ENCODE peak calls at places on chromosomes 11 and 22, in five cellular contexts. One of them, this sample, is unnamed.
A peak's percentile ranks its signal among the peaks of the same experiment; 100 is the strongest.

GRCh38 chr11:117468888-117469287 is 141.2 kb downstream of the CEP164 start:
- DNase-seq in aorta: peak; percentile 46
- DNase-seq in effector memory CD4-positive, alpha-beta T cell: no peak
- DNase-seq in GM12878: no peak
- DNase-seq in fibroblast of lung: no peak
- DNase-seq in this sample: no peak

GRCh38 chr22:37924386-37925065 is 18.4 kb downstream of the MICALL1 start:
- DNase-seq in aorta: no peak
- DNase-seq in effector memory CD4-positive, alpha-beta T cell: no peak
- DNase-seq in GM12878: no peak
- DNase-seq in fibroblast of lung: no peak
- DNase-seq in this sample: no peak

GRCh38 chr11:122059565-122059964 is 56.5 kb downstream of the BLID start:
- DNase-seq in aorta: no peak
- DNase-seq in effector memory CD4-positive, alpha-beta T cell: no peak
- DNase-seq in GM12878: no peak
- DNase-seq in fibroblast of lung: no peak
- DNase-seq in this sample: no peak

GRCh38 chr22:26551568-26551967 is 38.4 kb downstream of the TPST2 start:
- DNase-seq in aorta: no peak
- DNase-seq in effector memory CD4-positive, alpha-beta T cell: no peak
- DNase-seq in GM12878: no peak
- DNase-seq in fibroblast of lung: no peak
- DNase-seq in this sample: no peak

GRCh38 chr11:129315781-129316579 is 59.7 kb upstream of the BARX2 start:
- DNase-seq in aorta: no peak
- DNase-seq in effector memory CD4-positive, alpha-beta T cell: no peak
- DNase-seq in GM12878: no peak
- DNase-seq in fibroblast of lung: no peak
- DNase-seq in this sample: peak; percentile 31

GRCh38 chr11:123616505-123617198 is 37.8 kb downstream of the SCN3B start:
- DNase-seq in aorta: no peak
- DNase-seq in effector memory CD4-positive, alpha-beta T cell: no peak
- DNase-seq in GM12878: no peak
- DNase-seq in fibroblast of lung: peak; percentile 78
- DNase-seq in this sample: no peak

GRCh38 chr22:29716814-29717213 is 3.0 kb upstream of the CABP7 start:
- DNase-seq in aorta: no peak
- DNase-seq in effector memory CD4-positive, alpha-beta T cell: no peak
- DNase-seq in GM12878: no peak
- DNase-seq in fibroblast of lung: peak; percentile 81
- DNase-seq in this sample: peak; percentile 91

GRCh38 chr11:18012314-18012905 is 437 bp downstream of the SERGEF start:
- DNase-seq in aorta: no peak
- DNase-seq in effector memory CD4-positive, alpha-beta T cell: no peak
- DNase-seq in GM12878: no peak
- DNase-seq in fibroblast of lung: peak; percentile 23
- DNase-seq in this sample: peak; percentile 52

GRCh38 chr11:65316979-65317786 is 2.5 kb downstream of the CDC42EP2 start:
- DNase-seq in aorta: peak; percentile 81
- DNase-seq in effector memory CD4-positive, alpha-beta T cell: no peak
- DNase-seq in GM12878: no peak
- DNase-seq in fibroblast of lung: peak; percentile 90
- DNase-seq in this sample: peak; percentile 54

GRCh38 chr11:76664578-76665061 is 5.9 kb downstream of the LRRC32 start:
- DNase-seq in aorta: peak; percentile 57
- DNase-seq in effector memory CD4-positive, alpha-beta T cell: no peak
- DNase-seq in GM12878: no peak
- DNase-seq in fibroblast of lung: no peak
- DNase-seq in this sample: peak; percentile 63

GRCh38 chr11:37657645-37658044 is 1059.6 kb upstream of the RAG2 start:
- DNase-seq in aorta: no peak
- DNase-seq in effector memory CD4-positive, alpha-beta T cell: no peak
- DNase-seq in GM12878: no peak
- DNase-seq in fibroblast of lung: peak; percentile 34
- DNase-seq in this sample: peak; percentile 33

GRCh38 chr11:76621466-76621865 is 49.1 kb downstream of the LRRC32 start:
- DNase-seq in aorta: peak; percentile 46
- DNase-seq in effector memory CD4-positive, alpha-beta T cell: no peak
- DNase-seq in GM12878: no peak
- DNase-seq in fibroblast of lung: no peak
- DNase-seq in this sample: no peak

GRCh38 chr11:132463941-132464340 is 1068.4 kb downstream of the OPCML start:
- DNase-seq in aorta: no peak
- DNase-seq in effector memory CD4-positive, alpha-beta T cell: no peak
- DNase-seq in GM12878: no peak
- DNase-seq in fibroblast of lung: peak; percentile 61
- DNase-seq in this sample: no peak

GRCh38 chr11:118792642-118793124 is 1.7 kb upstream of the DDX6 start:
- DNase-seq in aorta: no peak
- DNase-seq in effector memory CD4-positive, alpha-beta T cell: peak; percentile 69
- DNase-seq in GM12878: peak; percentile 91
- DNase-seq in fibroblast of lung: peak; percentile 94
- DNase-seq in this sample: peak; percentile 68

GRCh38 chr22:49671331-49672012 is 156.2 kb downstream of the BRD1 start:
- DNase-seq in aorta: peak; percentile 47
- DNase-seq in effector memory CD4-positive, alpha-beta T cell: no peak
- DNase-seq in GM12878: no peak
- DNase-seq in fibroblast of lung: no peak
- DNase-seq in this sample: no peak

GRCh38 chr11:114197799-114198500 is 98.2 kb upstream of the NNMT start:
- DNase-seq in aorta: peak; percentile 89
- DNase-seq in effector memory CD4-positive, alpha-beta T cell: no peak
- DNase-seq in GM12878: no peak
- DNase-seq in fibroblast of lung: peak; percentile 100
- DNase-seq in this sample: peak; percentile 3

GRCh38 chr11:126111458-126112116 is 48.9 kb upstream of the CDON start:
- DNase-seq in aorta: no peak
- DNase-seq in effector memory CD4-positive, alpha-beta T cell: no peak
- DNase-seq in GM12878: no peak
- DNase-seq in fibroblast of lung: no peak
- DNase-seq in this sample: no peak

GRCh38 chr22:46557736-46558480 is 20.5 kb upstream of the CELSR1 start:
- DNase-seq in aorta: peak; percentile 47
- DNase-seq in effector memory CD4-positive, alpha-beta T cell: no peak
- DNase-seq in GM12878: no peak
- DNase-seq in fibroblast of lung: no peak
- DNase-seq in this sample: no peak

GRCh38 chr11:133937015-133937414 is 19.8 kb downstream of the IGSF9B start:
- DNase-seq in aorta: no peak
- DNase-seq in effector memory CD4-positive, alpha-beta T cell: no peak
- DNase-seq in GM12878: no peak
- DNase-seq in fibroblast of lung: no peak
- DNase-seq in this sample: no peak

GRCh38 chr22:39176067-39176621 is 23.7 kb upstream of the CBX7 start:
- DNase-seq in aorta: peak; percentile 85
- DNase-seq in effector memory CD4-positive, alpha-beta T cell: no peak
- DNase-seq in GM12878: no peak
- DNase-seq in fibroblast of lung: peak; percentile 43
- DNase-seq in this sample: peak; percentile 76

GRCh38 chr11:16610738-16611388 is 127.6 kb upstream of the C11orf58 start:
- DNase-seq in aorta: peak; percentile 62
- DNase-seq in effector memory CD4-positive, alpha-beta T cell: no peak
- DNase-seq in GM12878: no peak
- DNase-seq in fibroblast of lung: no peak
- DNase-seq in this sample: no peak

GRCh38 chr22:36311386-36312085 is 58.6 kb downstream of the APOL1 start:
- DNase-seq in aorta: no peak
- DNase-seq in effector memory CD4-positive, alpha-beta T cell: no peak
- DNase-seq in GM12878: no peak
- DNase-seq in fibroblast of lung: no peak
- DNase-seq in this sample: peak; percentile 74

GRCh38 chr22:22721681-22722309 is 77.4 kb downstream of the GGTLC2 start:
- DNase-seq in aorta: no peak
- DNase-seq in effector memory CD4-positive, alpha-beta T cell: no peak
- DNase-seq in GM12878: peak; percentile 55
- DNase-seq in fibroblast of lung: peak; percentile 84
- DNase-seq in this sample: no peak

GRCh38 chr22:46462726-46463371 is 74.6 kb downstream of the CELSR1 start:
- DNase-seq in aorta: no peak
- DNase-seq in effector memory CD4-positive, alpha-beta T cell: no peak
- DNase-seq in GM12878: no peak
- DNase-seq in fibroblast of lung: no peak
- DNase-seq in this sample: no peak

GRCh38 chr11:128579790-128580504 is 7.4 kb downstream of the ETS1 start:
- DNase-seq in aorta: no peak
- DNase-seq in effector memory CD4-positive, alpha-beta T cell: no peak
- DNase-seq in GM12878: no peak
- DNase-seq in fibroblast of lung: no peak
- DNase-seq in this sample: no peak

GRCh38 chr11:43021466-43021865 is 290.3 kb upstream of the API5 start:
- DNase-seq in aorta: no peak
- DNase-seq in effector memory CD4-positive, alpha-beta T cell: no peak
- DNase-seq in GM12878: no peak
- DNase-seq in fibroblast of lung: no peak
- DNase-seq in this sample: peak; percentile 36

GRCh38 chr11:32006799-32007388 is 84.0 kb upstream of the RCN1 start:
- DNase-seq in aorta: no peak
- DNase-seq in effector memory CD4-positive, alpha-beta T cell: no peak
- DNase-seq in GM12878: peak; percentile 11
- DNase-seq in fibroblast of lung: peak; percentile 55
- DNase-seq in this sample: peak; percentile 10

GRCh38 chr11:116412118-116412889 is 360.5 kb downstream of the BUD13 start:
- DNase-seq in aorta: no peak
- DNase-seq in effector memory CD4-positive, alpha-beta T cell: no peak
- DNase-seq in GM12878: no peak
- DNase-seq in fibroblast of lung: no peak
- DNase-seq in this sample: no peak

GRCh38 chr11:2527621-2528291 is 82.9 kb downstream of the KCNQ1 start:
- DNase-seq in aorta: peak; percentile 70
- DNase-seq in effector memory CD4-positive, alpha-beta T cell: no peak
- DNase-seq in GM12878: no peak
- DNase-seq in fibroblast of lung: no peak
- DNase-seq in this sample: no peak

GRCh38 chr11:109818303-109818702 is 274.9 kb upstream of the ZC3H12C start:
- DNase-seq in aorta: no peak
- DNase-seq in effector memory CD4-positive, alpha-beta T cell: no peak
- DNase-seq in GM12878: no peak
- DNase-seq in fibroblast of lung: no peak
- DNase-seq in this sample: no peak

GRCh38 chr11:8717876-8718753 is 35.5 kb downstream of the RPL27A start:
- DNase-seq in aorta: no peak
- DNase-seq in effector memory CD4-positive, alpha-beta T cell: no peak
- DNase-seq in GM12878: no peak
- DNase-seq in fibroblast of lung: peak; percentile 94
- DNase-seq in this sample: peak; percentile 19

GRCh38 chr11:118791961-118792578 is 1.1 kb upstream of the DDX6 start:
- DNase-seq in aorta: no peak
- DNase-seq in effector memory CD4-positive, alpha-beta T cell: peak; percentile 6
- DNase-seq in GM12878: no peak
- DNase-seq in fibroblast of lung: no peak
- DNase-seq in this sample: no peak

GRCh38 chr22:45448431-45448830 is 34.9 kb downstream of the RIBC2 start:
- DNase-seq in aorta: peak; percentile 87
- DNase-seq in effector memory CD4-positive, alpha-beta T cell: no peak
- DNase-seq in GM12878: no peak
- DNase-seq in fibroblast of lung: peak; percentile 76
- DNase-seq in this sample: no peak

GRCh38 chr11:64185323-64186204 is at the start of gene STIP1:
- DNase-seq in aorta: peak; percentile 99
- DNase-seq in effector memory CD4-positive, alpha-beta T cell: peak; percentile 99
- DNase-seq in GM12878: peak; percentile 100
- DNase-seq in fibroblast of lung: peak; percentile 100
- DNase-seq in this sample: peak; percentile 99
- H3K4me3 ChIP-seq in aorta: peak within 1 kb of the TSS; percentile 22
- H3K4me3 ChIP-seq in effector memory CD4-positive, alpha-beta T cell: peak within 1 kb of the TSS; percentile 77
- H3K4me3 ChIP-seq in GM12878: peak within 1 kb of the TSS; percentile 80
- H3K4me3 ChIP-seq in fibroblast of lung: peak within 1 kb of the TSS; percentile 85
- H3K4me3 ChIP-seq in this sample: peak within 1 kb of the TSS; percentile 71

DNA sequence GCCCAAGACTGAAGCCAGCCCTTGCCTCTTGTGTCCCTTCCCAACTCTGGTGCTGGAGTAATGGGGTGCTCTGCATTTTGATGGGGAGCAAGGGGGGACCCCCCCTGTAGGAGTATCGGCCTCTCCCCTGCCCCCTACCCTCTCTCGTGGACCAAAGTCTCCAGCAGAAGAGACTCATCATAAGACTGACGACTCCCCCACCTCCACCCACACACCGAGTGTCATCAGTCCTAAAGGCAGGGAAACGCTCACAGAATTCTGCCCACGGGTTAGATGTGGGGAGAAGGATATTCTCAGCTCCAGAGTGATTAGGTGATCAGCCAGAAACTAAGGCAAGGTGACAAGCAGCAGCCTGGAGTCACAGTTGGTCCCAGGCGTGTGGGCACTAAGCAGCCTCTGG is 38.8 kb downstream of the PPP2R1B start:
- DNase-seq in aorta: no peak
- DNase-seq in effector memory CD4-positive, alpha-beta T cell: no peak
- DNase-seq in GM12878: no peak
- DNase-seq in fibroblast of lung: no peak
- DNase-seq in this sample: no peak
- H3K9me3 ChIP-seq in aorta: no peaks in the 10 kb centered on the region
- H3K9me3 ChIP-seq in effector memory CD4-positive, alpha-beta T cell: no peaks in the 10 kb centered on the region
- H3K9me3 ChIP-seq in GM12878: no peaks in the 10 kb centered on the region
- H3K9me3 ChIP-seq in fibroblast of lung: no peaks in the 10 kb centered on the region
- H3K9me3 ChIP-seq in this sample: no peaks in the 10 kb centered on the region

GRCh38 chr11:95831198-95831883 is 41.0 kb downstream of the CEP57 start:
- DNase-seq in aorta: no peak
- DNase-seq in effector memory CD4-positive, alpha-beta T cell: no peak
- DNase-seq in GM12878: no peak
- DNase-seq in fibroblast of lung: peak; percentile 78
- DNase-seq in this sample: peak; percentile 27

GRCh38 chr11:95835351-95835750 is 45.1 kb downstream of the CEP57 start:
- DNase-seq in aorta: no peak
- DNase-seq in effector memory CD4-positive, alpha-beta T cell: no peak
- DNase-seq in GM12878: no peak
- DNase-seq in fibroblast of lung: peak; percentile 50
- DNase-seq in this sample: peak; percentile 65

GRCh38 chr11:95829580-95830259 is 39.4 kb downstream of the CEP57 start:
- DNase-seq in aorta: no peak
- DNase-seq in effector memory CD4-positive, alpha-beta T cell: no peak
- DNase-seq in GM12878: no peak
- DNase-seq in fibroblast of lung: peak; percentile 39
- DNase-seq in this sample: no peak

GRCh38 chr11:95833378-95833777 is 43.1 kb downstream of the CEP57 start:
- DNase-seq in aorta: no peak
- DNase-seq in effector memory CD4-positive, alpha-beta T cell: no peak
- DNase-seq in GM12878: no peak
- DNase-seq in fibroblast of lung: no peak
- DNase-seq in this sample: no peak

DNA sequence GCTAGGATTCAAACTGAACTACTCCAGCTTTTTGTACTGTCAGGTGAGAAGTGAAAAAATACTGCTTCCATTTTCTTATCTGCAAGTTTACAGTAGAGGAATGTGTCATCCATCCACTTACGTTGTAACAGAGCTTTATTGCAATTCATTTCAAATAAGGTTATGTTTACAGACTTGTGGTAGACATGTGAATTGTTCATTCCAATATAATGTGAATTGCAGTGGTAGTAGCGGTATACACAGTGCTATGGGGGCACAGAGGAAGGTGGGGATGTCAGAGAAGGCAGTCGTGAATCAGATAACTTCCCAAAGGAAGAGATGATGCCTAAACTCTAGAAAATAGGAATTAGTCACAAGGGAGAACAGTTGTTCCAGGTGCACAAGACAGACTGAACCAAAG is 42.5 kb downstream of the CEP57 start:
- DNase-seq in aorta: no peak
- DNase-seq in effector memory CD4-positive, alpha-beta T cell: no peak
- DNase-seq in GM12878: no peak
- DNase-seq in fibroblast of lung: peak; percentile 83
- DNase-seq in this sample: no peak
- H3K36me3 ChIP-seq in aorta: peaks cover 6% of the 10 kb centered on the region
- H3K36me3 ChIP-seq in effector memory CD4-positive, alpha-beta T cell: peaks cover 24% of the 10 kb centered on the region
- H3K36me3 ChIP-seq in GM12878: peaks cover 21% of the 10 kb centered on the region
- H3K36me3 ChIP-seq in fibroblast of lung: peaks cover 4% of the 10 kb centered on the region
- H3K36me3 ChIP-seq in this sample: peaks cover 47% of the 10 kb centered on the region

GRCh38 chr22:19522190-19522880 is 1.9 kb downstream of the CLDN5 start:
- DNase-seq in aorta: peak; percentile 75
- DNase-seq in effector memory CD4-positive, alpha-beta T cell: no peak
- DNase-seq in GM12878: no peak
- DNase-seq in fibroblast of lung: no peak
- DNase-seq in this sample: no peak
- H3K4me3 ChIP-seq in aorta: no peak overlapping the region
- H3K4me3 ChIP-seq in effector memory CD4-positive, alpha-beta T cell: no peak overlapping the region
- H3K4me3 ChIP-seq in GM12878: no peak overlapping the region
- H3K4me3 ChIP-seq in fibroblast of lung: no peak overlapping the region
- H3K4me3 ChIP-seq in this sample: no peak overlapping the region

This sample was measured in SJCRH30.